ENCODE peak calls at places on chromosomes 3 and 15, in eight cellular contexts. W, D, I, E, Z, H, M and Y are unnamed samples.

GRCh38 chr3:155225417-155225816 is 68.1 kb downstream of the STRIT1 start:
- DNase-seq in W (no peak), D (no peak), I (no peak), E (no peak), Z (no peak), H (no peak), M (no peak), Y (no peak)

GRCh38 chr3:52721002-52721741 is 15.3 kb downstream of the SPCS1 start:
- DNase-seq in W (no peak), D (no peak), I (no peak), E (no peak), Z (no peak), H (no peak), M (no peak), Y (no peak)

GRCh38 chr3:14892226-14892625 is 55.2 kb upstream of the NR2C2 start:
- DNase-seq in W (no peak), D (no peak), I (no peak), E (no peak), Z (no peak), H (no peak), M (no peak), Y (no peak)

GRCh38 chr3:171890398-171890797 is 47.2 kb downstream of the TMEM212 start:
- DNase-seq in W (no peak), D (no peak), I (no peak), E (no peak), Z (no peak), H (no peak), M (no peak), Y (no peak)

GRCh38 chr3:16402451-16402850 is 111.0 kb downstream of the RFTN1 start:
- DNase-seq in W (no peak), D (no peak), I (no peak), E (no peak), Z (no peak), H (no peak), M (no peak), Y (no peak)

GRCh38 chr15:96345560-96346389 is 15.3 kb downstream of the NR2F2 start:
- DNase-seq in W (peak), D (peak), I (no peak), E (peak), Z (peak), H (peak), M (peak), Y (no peak)

GRCh38 chr3:141498592-141499223 is 11.9 kb downstream of the RASA2 start:
- DNase-seq in W (no peak), D (no peak), I (peak), E (no peak), Z (peak), H (peak), M (no peak), Y (no peak)

GRCh38 chr3:50454671-50455070 is 48.8 kb downstream of the CACNA2D2 start:
- DNase-seq in W (peak), D (no peak), I (no peak), E (no peak), Z (no peak), H (no peak), M (no peak), Y (no peak)

GRCh38 chr3:128496602-128497304 is 3.8 kb upstream of the GATA2 start:
- DNase-seq in W (peak), D (no peak), I (no peak), E (no peak), Z (no peak), H (peak), M (peak), Y (no peak)

GRCh38 chr15:48803877-48804276 is 7.0 kb downstream of the CEP152 start:
- DNase-seq in W (no peak), D (no peak), I (no peak), E (no peak), Z (no peak), H (no peak), M (no peak), Y (no peak)
- TF ChIP-seq EP300 in W (no peak), D (no peak), I (no peak), E (no peak), Z (no peak), H (no peak), M (no peak), Y (no peak)

DNA sequence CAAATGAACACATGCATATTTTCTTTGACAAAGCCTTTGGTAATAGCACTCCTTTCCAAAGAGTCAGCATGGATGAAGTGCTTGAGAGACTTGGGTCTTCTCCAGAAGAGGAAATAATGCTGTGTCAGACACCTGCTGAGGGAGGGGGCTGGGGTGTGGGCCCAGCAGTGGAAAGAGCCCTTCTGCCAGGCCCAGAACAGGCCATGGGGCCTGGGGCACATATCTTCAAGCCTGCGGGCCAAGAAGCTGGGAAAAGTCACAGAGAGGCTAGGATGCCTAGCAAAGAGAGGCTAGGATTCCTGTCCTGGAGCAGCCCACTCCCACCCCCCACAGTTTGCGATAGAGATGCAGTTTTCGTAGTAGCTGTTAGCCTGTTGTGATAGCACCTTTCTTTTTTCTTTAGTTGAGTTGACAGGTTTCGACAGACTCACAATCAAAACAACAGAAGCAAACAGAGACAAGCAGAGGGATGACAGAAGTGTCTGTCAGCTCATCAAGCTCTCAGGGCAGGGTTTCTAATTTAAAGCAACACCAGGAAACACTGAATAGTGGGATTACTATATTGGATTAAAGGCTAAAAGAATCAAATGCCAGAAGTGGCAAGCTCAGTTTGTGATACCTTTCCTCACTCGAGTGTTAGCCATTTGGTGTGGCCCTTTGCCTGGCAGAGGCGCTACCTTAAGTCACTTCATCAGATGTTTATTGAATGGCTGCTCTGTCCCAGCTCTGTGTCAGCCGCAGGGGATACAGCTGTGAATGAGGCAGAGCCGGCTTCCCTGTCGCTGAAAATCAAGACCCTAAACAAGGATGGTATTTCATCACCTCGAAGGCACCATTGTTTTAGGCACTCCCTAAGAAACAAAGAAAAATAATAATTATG is 19.0 kb downstream of the CMTM7 start:
- DNase-seq in W (no peak), D (no peak), I (no peak), E (no peak), Z (no peak), H (peak), M (no peak), Y (no peak)
- TF ChIP-seq EP300 in W (no peak), D (no peak), I (no peak), E (no peak), Z (no peak), H (no peak), M (no peak), Y (no peak)

GRCh38 chr15:70410371-70410975 is 312.8 kb upstream of the TLE3 start:
- DNase-seq in W (no peak), D (no peak), I (no peak), E (no peak), Z (no peak), H (no peak), M (no peak), Y (no peak)

GRCh38 chr15:70409388-70409787 is 311.7 kb upstream of the TLE3 start:
- DNase-seq in W (no peak), D (no peak), I (no peak), E (no peak), Z (no peak), H (no peak), M (no peak), Y (no peak)

GRCh38 chr15:70412717-70413266 is 315.1 kb upstream of the TLE3 start:
- DNase-seq in W (no peak), D (no peak), I (no peak), E (no peak), Z (no peak), H (no peak), M (no peak), Y (no peak)

GRCh38 chr15:70407955-70408354 is 310.2 kb upstream of the TLE3 start:
- DNase-seq in W (no peak), D (no peak), I (no peak), E (no peak), Z (no peak), H (no peak), M (no peak), Y (no peak)

DNA sequence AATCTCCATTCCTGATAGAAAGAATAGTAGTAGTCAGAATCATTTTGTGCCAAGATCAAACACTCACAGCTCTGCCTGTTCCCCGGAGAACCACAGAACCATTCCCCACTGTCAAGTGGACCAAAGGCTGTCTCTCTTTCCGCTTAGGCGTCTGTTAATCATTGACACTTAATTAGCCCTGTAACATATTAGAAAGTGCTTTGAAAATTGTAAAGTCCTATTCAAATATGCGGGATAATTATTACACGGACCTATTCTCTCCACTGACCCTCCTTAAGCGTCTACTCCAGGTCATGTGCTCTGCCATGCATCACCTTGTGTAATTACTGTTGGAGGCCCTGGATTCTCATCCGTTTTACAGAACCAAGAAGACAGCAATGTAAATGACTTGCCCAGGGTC is 313.7 kb upstream of the TLE3 start:
- DNase-seq in W (no peak), D (no peak), I (no peak), E (no peak), Z (no peak), H (peak), M (no peak), Y (no peak)
- TF ChIP-seq EP300 in W (no peak), D (no peak), I (no peak), E (no peak), Z (no peak), H (no peak), M (no peak), Y (no peak)

DNA sequence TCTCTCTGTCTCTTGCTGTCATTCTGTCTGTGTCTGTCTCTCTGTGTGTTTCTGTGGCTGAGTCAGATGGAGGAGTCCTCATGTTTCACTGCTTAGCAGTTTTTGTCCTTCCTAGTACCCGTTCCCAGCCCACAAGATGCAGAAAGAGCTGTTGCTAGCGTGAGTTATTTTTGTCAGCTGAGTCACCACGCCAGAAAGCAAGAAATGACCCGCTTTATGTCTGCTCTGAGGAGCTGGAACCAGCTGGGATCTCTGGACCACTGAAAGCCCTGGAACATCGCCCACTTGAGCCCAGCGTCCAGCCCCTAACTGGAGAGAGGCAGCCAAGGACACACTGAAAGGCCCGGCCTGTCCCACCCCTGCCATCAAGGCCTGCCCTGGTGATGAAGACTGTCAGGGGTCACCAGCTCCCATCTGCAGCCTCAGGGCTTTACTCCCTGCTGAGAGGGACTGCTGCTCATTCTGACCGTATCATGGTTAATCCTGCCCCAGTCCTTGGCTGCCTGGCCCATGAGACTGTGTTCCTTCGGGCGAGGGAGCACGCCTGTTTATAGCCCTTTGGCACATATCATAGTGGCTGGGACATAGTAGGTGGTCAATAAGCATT is 101.7 kb upstream of the TPM1 start:
- DNase-seq in W (peak), D (peak), I (peak), E (peak), Z (peak), H (peak), M (peak), Y (peak)
- TF ChIP-seq EP300 in W (peak), D (no peak), I (no peak), E (no peak), Z (no peak), H (no peak), M (no peak), Y (no peak)